ENCODE peak calls at places on chromosomes 12 and 14, in four cellular contexts. V is mesenchymal stem cell, N is H9, W is trophoblast cell. U is an unnamed sample.

GRCh38 chr14:57889245-57889644 is 23.4 kb upstream of the SLC35F4 start:
- DNase-seq in V (no peak), N (no peak), W (no peak), U (no peak)

GRCh38 chr14:90755661-90756304 is 60.4 kb downstream of the TTC7B start:
- DNase-seq in V (no peak), N (no peak), W (no peak), U (no peak)

GRCh38 chr14:76720382-76720813 is 40.9 kb upstream of the VASH1 start:
- DNase-seq in V (peak), N (peak), W (no peak), U (peak)

GRCh38 chr12:30999011-30999410 is 72.5 kb downstream of the TSPAN11 start:
- DNase-seq in V (no peak), N (no peak), W (no peak), U (no peak)

GRCh38 chr14:21711360-21711961 is 37.8 kb upstream of the OR4E1 start:
- DNase-seq in V (peak), N (no peak), W (peak), U (peak)

GRCh38 chr12:21372602-21373001 is at the start of gene IAPP:
- DNase-seq in V (no peak), N (no peak), W (no peak), U (no peak)

GRCh38 chr12:52222692-52223091 is 10.4 kb upstream of the KRT7 start:
- DNase-seq in V (no peak), N (no peak), W (no peak), U (no peak)

GRCh38 chr12:102474438-102475064 is 5.8 kb downstream of the IGF1 start:
- DNase-seq in V (peak), N (no peak), W (no peak), U (no peak)

GRCh38 chr14:74599201-74599809 is 12.7 kb downstream of the LTBP2 start:
- DNase-seq in V (peak), N (no peak), W (no peak), U (no peak)

GRCh38 chr14:97021001-97021400 is 223.8 kb downstream of the VRK1 start:
- DNase-seq in V (no peak), N (peak), W (no peak), U (no peak)

GRCh38 chr14:97709552-97709951 is 912.4 kb downstream of the VRK1 start:
- DNase-seq in V (no peak), N (no peak), W (no peak), U (no peak)

GRCh38 chr14:71824816-71825215 is 107.4 kb upstream of the RGS6 start:
- DNase-seq in V (no peak), N (no peak), W (no peak), U (no peak)

GRCh38 chr12:104504151-104504550 is 47.4 kb downstream of the CHST11 start:
- DNase-seq in V (no peak), N (no peak), W (no peak), U (no peak)

GRCh38 chr12:87931764-87932163 is 97.4 kb downstream of the C12orf50 start:
- DNase-seq in V (peak), N (no peak), W (no peak), U (no peak)

DNA sequence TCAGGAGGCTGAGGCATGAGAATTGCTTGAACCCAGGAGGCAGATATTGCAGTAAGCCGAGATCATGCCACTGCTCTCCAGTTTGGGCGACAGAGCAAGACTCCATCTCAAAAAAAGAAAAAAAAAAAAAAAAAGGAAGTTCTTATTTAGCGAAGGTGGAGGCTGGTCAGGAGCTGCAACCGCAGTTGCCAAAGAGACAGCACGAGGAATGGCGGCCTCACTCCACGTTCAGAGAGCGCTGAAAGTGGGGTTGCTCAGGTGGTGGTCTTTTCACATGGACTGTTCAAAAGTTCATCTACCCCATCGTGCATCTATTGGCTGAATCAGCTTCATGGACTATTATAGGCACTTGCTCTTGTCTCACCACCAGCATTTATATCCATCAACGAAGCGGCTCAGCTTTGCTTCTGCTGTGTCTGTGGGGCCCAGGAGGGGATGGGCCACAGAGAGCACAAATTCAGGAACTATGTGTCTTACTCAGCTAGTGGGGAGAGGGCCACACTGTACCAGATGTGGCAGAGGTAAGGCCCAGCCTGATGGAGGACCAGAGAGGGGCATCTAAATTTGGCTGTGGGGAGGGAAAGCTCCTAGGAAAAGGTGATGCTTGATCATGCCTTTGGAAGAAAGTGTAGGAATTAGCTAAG is 27.3 kb downstream of the SLC25A47 start:
- DNase-seq in V (no peak), N (no peak), W (no peak), U (no peak)
- H3K9ac ChIP-seq in V (no peak), N (no peak), W (no peak), U (no peak)

DNA sequence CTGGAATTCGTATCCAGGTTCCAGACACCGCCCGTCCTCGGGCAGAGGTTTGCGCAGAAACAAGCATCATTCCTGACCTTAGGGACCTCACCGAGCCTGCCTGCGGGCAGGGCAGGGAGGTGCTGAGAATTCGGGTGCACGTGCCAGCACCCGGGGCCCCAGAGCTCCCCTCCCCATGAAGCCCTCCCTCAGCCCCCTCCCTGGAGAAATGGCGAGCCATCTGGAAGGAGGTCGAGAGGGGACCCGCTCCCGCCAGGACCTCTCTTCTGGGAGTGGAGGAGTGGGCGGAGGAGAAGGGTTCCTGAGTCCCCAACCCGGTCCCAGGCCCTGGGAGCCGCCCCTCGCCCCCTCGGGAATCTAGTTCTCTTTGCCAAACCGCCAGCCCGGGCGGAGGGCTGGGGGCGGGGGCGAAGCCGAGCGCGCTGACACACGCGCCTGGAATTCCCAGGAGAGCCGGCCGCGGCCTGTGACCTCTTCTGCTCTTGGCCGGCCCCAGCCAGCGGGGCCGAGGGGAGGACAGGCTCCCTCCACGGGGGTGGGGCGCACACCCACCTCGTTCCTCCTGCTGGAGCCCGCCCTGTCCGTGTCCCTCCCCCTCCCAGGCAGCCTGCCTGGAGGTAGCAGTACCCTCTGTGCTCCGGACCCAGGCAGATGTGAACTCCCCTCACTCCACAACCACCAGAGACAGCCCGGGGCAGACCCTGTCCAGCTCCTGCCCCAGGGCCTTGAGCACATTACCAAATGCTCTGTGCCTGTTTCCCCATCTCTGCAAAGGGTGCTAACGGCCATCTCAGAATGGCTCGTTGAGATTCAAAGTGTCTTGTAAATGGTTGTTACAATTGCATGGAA is 23.0 kb upstream of the GPR132 start:
- DNase-seq in V (peak), N (peak), W (peak), U (peak)
- H3K18ac ChIP-seq in V (peak), N (no peak), W (peak), U (peak)

GRCh38 chr14:23538785-23539184 is 12.8 kb downstream of the ZFHX2 start:
- DNase-seq in V (no peak), N (peak), W (no peak), U (no peak)
- H3K23ac ChIP-seq in V (no peak), N (no peak), W (no peak), U (no peak)

GRCh38 chr12:6826125-6826733 is 2.0 kb upstream of the P3H3 start:
- DNase-seq in V (no peak), N (no peak), W (no peak), U (no peak)

GRCh38 chr12:6825398-6826124 is 2.6 kb upstream of the P3H3 start:
- DNase-seq in V (peak), N (peak), W (peak), U (peak)

GRCh38 chr12:6827982-6828670 is at the start of gene P3H3:
- DNase-seq in V (peak), N (peak), W (no peak), U (no peak)

GRCh38 chr12:6827437-6827894 is 741 bp upstream of the P3H3 start:
- DNase-seq in V (peak), N (peak), W (no peak), U (peak)

GRCh38 chr12:6826734-6827436 is 1.3 kb upstream of the P3H3 start:
- DNase-seq in V (no peak), N (no peak), W (no peak), U (no peak)
- H3K9ac ChIP-seq in V (peak), N (no peak), W (no peak), U (peak)

GRCh38 chr12:122499991-122500684 is 594 bp downstream of the ZCCHC8 start:
- DNase-seq in V (peak), N (peak), W (peak), U (peak)

GRCh38 chr12:122503147-122503751 is 2.5 kb upstream of the ZCCHC8 start:
- DNase-seq in V (no peak), N (no peak), W (no peak), U (no peak)

GRCh38 chr12:122501489-122501989 is 807 bp upstream of the ZCCHC8 start:
- DNase-seq in V (no peak), N (no peak), W (peak), U (no peak)

GRCh38 chr12:122503783-122504590 is 3.3 kb upstream of the ZCCHC8 start:
- DNase-seq in V (no peak), N (no peak), W (no peak), U (no peak)

GRCh38 chr12:122500685-122501488 is at the start of gene ZCCHC8:
- DNase-seq in V (peak), N (peak), W (peak), U (peak)
- H3K18ac ChIP-seq in V (peak), N (peak), W (peak), U (peak)

GRCh38 chr14:24817638-24818053 is 183.7 kb upstream of the GZMB start:
- DNase-seq in V (no peak), N (no peak), W (no peak), U (no peak)
- H3K23ac ChIP-seq in V (peak), N (no peak), W (no peak), U (no peak)

U was measured in neuronal stem cell.